ENCODE peak calls at places on chromosomes 6 and 20, in ten cellular contexts. One of them, this sample, is unnamed.

GRCh38 chr20:61759286-61760065 is 306.2 kb downstream of the TAF4 start:
- DNase-seq in OCI-M1: no peak
- DNase-seq in glomerular endothelial cell: no peak
- DNase-seq in heart left ventricle: no peak
- DNase-seq in NCI-H2171: no peak
- DNase-seq in mesenchymal stem cell: no peak
- DNase-seq in NCI-H510A treated with DMSO at 0.1 percent for 48 hours: no peak
- DNase-seq in T-cell: no peak
- DNase-seq in AG04450: no peak
- DNase-seq in prostate gland: no peak
- DNase-seq in this sample: no peak

GRCh38 chr20:846894-847278 is 13.4 kb downstream of the FAM110A start:
- DNase-seq in OCI-M1: peak
- DNase-seq in glomerular endothelial cell: no peak
- DNase-seq in heart left ventricle: peak
- DNase-seq in NCI-H2171: no peak
- DNase-seq in mesenchymal stem cell: no peak
- DNase-seq in NCI-H510A treated with DMSO at 0.1 percent for 48 hours: no peak
- DNase-seq in T-cell: peak
- DNase-seq in AG04450: no peak
- DNase-seq in prostate gland: no peak
- DNase-seq in this sample: no peak

GRCh38 chr6:150717419-150717818 is 117.7 kb downstream of the PLEKHG1 start:
- DNase-seq in OCI-M1: no peak
- DNase-seq in glomerular endothelial cell: no peak
- DNase-seq in heart left ventricle: no peak
- DNase-seq in NCI-H2171: peak
- DNase-seq in mesenchymal stem cell: no peak
- DNase-seq in NCI-H510A treated with DMSO at 0.1 percent for 48 hours: peak
- DNase-seq in T-cell: no peak
- DNase-seq in AG04450: no peak
- DNase-seq in prostate gland: no peak
- DNase-seq in this sample: no peak

GRCh38 chr6:84052204-84052882 is 18.8 kb downstream of the MRAP2 start:
- DNase-seq in OCI-M1: peak
- DNase-seq in glomerular endothelial cell: no peak
- DNase-seq in heart left ventricle: peak
- DNase-seq in NCI-H2171: peak
- DNase-seq in mesenchymal stem cell: no peak
- DNase-seq in NCI-H510A treated with DMSO at 0.1 percent for 48 hours: peak
- DNase-seq in T-cell: no peak
- DNase-seq in AG04450: peak
- DNase-seq in prostate gland: peak
- DNase-seq in this sample: peak

GRCh38 chr6:111472933-111473435 is 10.0 kb downstream of the REV3L start:
- DNase-seq in OCI-M1: peak
- DNase-seq in glomerular endothelial cell: no peak
- DNase-seq in heart left ventricle: no peak
- DNase-seq in NCI-H2171: no peak
- DNase-seq in mesenchymal stem cell: no peak
- DNase-seq in NCI-H510A treated with DMSO at 0.1 percent for 48 hours: no peak
- DNase-seq in T-cell: no peak
- DNase-seq in AG04450: no peak
- DNase-seq in prostate gland: no peak
- DNase-seq in this sample: no peak

GRCh38 chr20:63151554-63152321 is 64.2 kb downstream of the YTHDF1 start:
- DNase-seq in OCI-M1: no peak
- DNase-seq in glomerular endothelial cell: no peak
- DNase-seq in heart left ventricle: peak
- DNase-seq in NCI-H2171: peak
- DNase-seq in mesenchymal stem cell: no peak
- DNase-seq in NCI-H510A treated with DMSO at 0.1 percent for 48 hours: no peak
- DNase-seq in T-cell: no peak
- DNase-seq in AG04450: peak
- DNase-seq in prostate gland: no peak
- DNase-seq in this sample: no peak

GRCh38 chr6:45375449-45375848 is 2.3 kb downstream of the SUPT3H start:
- DNase-seq in OCI-M1: peak
- DNase-seq in glomerular endothelial cell: no peak
- DNase-seq in heart left ventricle: no peak
- DNase-seq in NCI-H2171: no peak
- DNase-seq in mesenchymal stem cell: no peak
- DNase-seq in NCI-H510A treated with DMSO at 0.1 percent for 48 hours: no peak
- DNase-seq in T-cell: no peak
- DNase-seq in AG04450: no peak
- DNase-seq in prostate gland: no peak
- DNase-seq in this sample: no peak

GRCh38 chr20:46174469-46175126 is 56.5 kb downstream of the CD40 start:
- DNase-seq in OCI-M1: peak
- DNase-seq in glomerular endothelial cell: no peak
- DNase-seq in heart left ventricle: peak
- DNase-seq in NCI-H2171: no peak
- DNase-seq in mesenchymal stem cell: peak
- DNase-seq in NCI-H510A treated with DMSO at 0.1 percent for 48 hours: peak
- DNase-seq in T-cell: peak
- DNase-seq in AG04450: no peak
- DNase-seq in prostate gland: peak
- DNase-seq in this sample: no peak

GRCh38 chr6:30820196-30820595 is 64.1 kb upstream of the DDR1 start:
- DNase-seq in OCI-M1: no peak
- DNase-seq in glomerular endothelial cell: no peak
- DNase-seq in heart left ventricle: no peak
- DNase-seq in NCI-H2171: no peak
- DNase-seq in mesenchymal stem cell: peak
- DNase-seq in NCI-H510A treated with DMSO at 0.1 percent for 48 hours: no peak
- DNase-seq in T-cell: no peak
- DNase-seq in AG04450: no peak
- DNase-seq in prostate gland: peak
- DNase-seq in this sample: no peak

GRCh38 chr6:2560140-2560818 is 190.4 kb downstream of the MYLK4 start:
- DNase-seq in OCI-M1: no peak
- DNase-seq in glomerular endothelial cell: no peak
- DNase-seq in heart left ventricle: no peak
- DNase-seq in NCI-H2171: no peak
- DNase-seq in mesenchymal stem cell: no peak
- DNase-seq in NCI-H510A treated with DMSO at 0.1 percent for 48 hours: no peak
- DNase-seq in T-cell: no peak
- DNase-seq in AG04450: no peak
- DNase-seq in prostate gland: no peak
- DNase-seq in this sample: no peak

GRCh38 chr6:6707143-6707542 is 118.6 kb downstream of the LY86 start:
- DNase-seq in OCI-M1: no peak
- DNase-seq in glomerular endothelial cell: no peak
- DNase-seq in heart left ventricle: no peak
- DNase-seq in NCI-H2171: no peak
- DNase-seq in mesenchymal stem cell: no peak
- DNase-seq in NCI-H510A treated with DMSO at 0.1 percent for 48 hours: no peak
- DNase-seq in T-cell: no peak
- DNase-seq in AG04450: no peak
- DNase-seq in prostate gland: no peak
- DNase-seq in this sample: no peak

GRCh38 chr20:51767867-51768758 is at the start of gene ATP9A:
- DNase-seq in OCI-M1: no peak
- DNase-seq in glomerular endothelial cell: no peak
- DNase-seq in heart left ventricle: peak
- DNase-seq in NCI-H2171: no peak
- DNase-seq in mesenchymal stem cell: peak
- DNase-seq in NCI-H510A treated with DMSO at 0.1 percent for 48 hours: no peak
- DNase-seq in T-cell: no peak
- DNase-seq in AG04450: no peak
- DNase-seq in prostate gland: peak
- DNase-seq in this sample: no peak

GRCh38 chr6:139647001-139647400 is 272.6 kb upstream of the CITED2 start:
- DNase-seq in OCI-M1: no peak
- DNase-seq in glomerular endothelial cell: no peak
- DNase-seq in heart left ventricle: no peak
- DNase-seq in NCI-H2171: no peak
- DNase-seq in mesenchymal stem cell: peak
- DNase-seq in NCI-H510A treated with DMSO at 0.1 percent for 48 hours: no peak
- DNase-seq in T-cell: no peak
- DNase-seq in AG04450: no peak
- DNase-seq in prostate gland: no peak
- DNase-seq in this sample: no peak

GRCh38 chr6:15993716-15994228 is 135.1 kb upstream of the MYLIP start:
- DNase-seq in OCI-M1: no peak
- DNase-seq in glomerular endothelial cell: no peak
- DNase-seq in heart left ventricle: no peak
- DNase-seq in NCI-H2171: no peak
- DNase-seq in mesenchymal stem cell: no peak
- DNase-seq in NCI-H510A treated with DMSO at 0.1 percent for 48 hours: no peak
- DNase-seq in T-cell: no peak
- DNase-seq in AG04450: no peak
- DNase-seq in prostate gland: no peak
- DNase-seq in this sample: no peak

GRCh38 chr6:63759605-63760004 is 124.0 kb downstream of the PHF3 start:
- DNase-seq in OCI-M1: no peak
- DNase-seq in glomerular endothelial cell: no peak
- DNase-seq in heart left ventricle: no peak
- DNase-seq in NCI-H2171: no peak
- DNase-seq in mesenchymal stem cell: no peak
- DNase-seq in NCI-H510A treated with DMSO at 0.1 percent for 48 hours: no peak
- DNase-seq in T-cell: no peak
- DNase-seq in AG04450: no peak
- DNase-seq in prostate gland: no peak
- DNase-seq in this sample: no peak

GRCh38 chr20:63522091-63522868 is 1.7 kb downstream of the PPDPF start:
- DNase-seq in OCI-M1: no peak
- DNase-seq in glomerular endothelial cell: no peak
- DNase-seq in heart left ventricle: peak
- DNase-seq in NCI-H2171: no peak
- DNase-seq in mesenchymal stem cell: no peak
- DNase-seq in NCI-H510A treated with DMSO at 0.1 percent for 48 hours: no peak
- DNase-seq in T-cell: no peak
- DNase-seq in AG04450: no peak
- DNase-seq in prostate gland: no peak
- DNase-seq in this sample: no peak

GRCh38 chr6:2242311-2242710 is 3.1 kb downstream of the GMDS start:
- DNase-seq in OCI-M1: no peak
- DNase-seq in glomerular endothelial cell: no peak
- DNase-seq in heart left ventricle: no peak
- DNase-seq in NCI-H2171: no peak
- DNase-seq in mesenchymal stem cell: no peak
- DNase-seq in NCI-H510A treated with DMSO at 0.1 percent for 48 hours: no peak
- DNase-seq in T-cell: no peak
- DNase-seq in AG04450: no peak
- DNase-seq in prostate gland: no peak
- DNase-seq in this sample: no peak

This sample was measured in HFF-Myc.